ENCODE peak calls at places on chromosomes 7 and 10, in four cellular contexts. One of them, this sample, is unnamed.

GRCh38 chr7:90194911-90195809 is 16.4 kb upstream of the STEAP2 start:
- DNase-seq in WERI-Rb-1: no peak
- DNase-seq in SK-N-SH: no peak
- DNase-seq in heart left ventricle: no peak
- DNase-seq in this sample: no peak

GRCh38 chr10:649798-650690 is 39.4 kb downstream of the DIP2C start:
- DNase-seq in SK-N-SH: no peak
- DNase-seq in WERI-Rb-1: no peak
- DNase-seq in heart left ventricle: no peak
- DNase-seq in this sample: no peak

GRCh38 chr10:68099736-68100135 is 9.6 kb upstream of the MYPN start:
- DNase-seq in WERI-Rb-1: no peak
- DNase-seq in heart left ventricle: no peak
- DNase-seq in SK-N-SH: no peak
- DNase-seq in this sample: no peak

GRCh38 chr10:81600185-81600584 is 274.8 kb upstream of the NRG3 start:
- DNase-seq in WERI-Rb-1: no peak
- DNase-seq in SK-N-SH: no peak
- DNase-seq in heart left ventricle: no peak
- DNase-seq in this sample: no peak

GRCh38 chr7:66502230-66503035 is 126.2 kb upstream of the KCTD7 start:
- DNase-seq in WERI-Rb-1: no peak
- DNase-seq in heart left ventricle: no peak
- DNase-seq in SK-N-SH: peak; percentile 65
- DNase-seq in this sample: no peak

GRCh38 chr7:20438248-20438647 is 107.5 kb downstream of the ITGB8 start:
- DNase-seq in SK-N-SH: no peak
- DNase-seq in heart left ventricle: no peak
- DNase-seq in WERI-Rb-1: no peak
- DNase-seq in this sample: no peak

GRCh38 chr7:76405738-76406137 is 3.8 kb downstream of the SSC4D start:
- DNase-seq in SK-N-SH: no peak
- DNase-seq in WERI-Rb-1: no peak
- DNase-seq in heart left ventricle: no peak
- DNase-seq in this sample: no peak

GRCh38 chr7:41779918-41780317 is 77.0 kb upstream of the INHBA start:
- DNase-seq in WERI-Rb-1: no peak
- DNase-seq in heart left ventricle: no peak
- DNase-seq in SK-N-SH: no peak
- DNase-seq in this sample: no peak

GRCh38 chr10:60353519-60354258 is 36.0 kb downstream of the ANK3 start:
- DNase-seq in WERI-Rb-1: no peak
- DNase-seq in heart left ventricle: no peak
- DNase-seq in SK-N-SH: no peak
- DNase-seq in this sample: no peak

GRCh38 chr7:129422727-129423126 is 11.5 kb upstream of the STRIP2 start:
- DNase-seq in WERI-Rb-1: no peak
- DNase-seq in heart left ventricle: no peak
- DNase-seq in SK-N-SH: no peak
- DNase-seq in this sample: no peak
- H3K27ac ChIP-seq in WERI-Rb-1: no peak overlapping the region
- H3K27ac ChIP-seq in heart left ventricle: no peak overlapping the region
- H3K27ac ChIP-seq in SK-N-SH: no peak overlapping the region
- H3K27ac ChIP-seq in this sample: no peak overlapping the region

GRCh38 chr7:155505422-155505793 is 41.0 kb downstream of the CNPY1 start:
- DNase-seq in heart left ventricle: no peak
- DNase-seq in WERI-Rb-1: no peak
- DNase-seq in SK-N-SH: no peak
- DNase-seq in this sample: no peak

GRCh38 chr7:155509725-155510551 is 36.4 kb downstream of the CNPY1 start:
- DNase-seq in heart left ventricle: no peak
- DNase-seq in SK-N-SH: no peak
- DNase-seq in WERI-Rb-1: peak; percentile 73
- DNase-seq in this sample: no peak

GRCh38 chr7:155508372-155509024 is 37.9 kb downstream of the CNPY1 start:
- DNase-seq in heart left ventricle: no peak
- DNase-seq in WERI-Rb-1: no peak
- DNase-seq in SK-N-SH: no peak
- DNase-seq in this sample: no peak

GRCh38 chr7:155509025-155509724 is 37.2 kb downstream of the CNPY1 start:
- DNase-seq in SK-N-SH: no peak
- DNase-seq in heart left ventricle: no peak
- DNase-seq in WERI-Rb-1: peak; percentile 24
- DNase-seq in this sample: no peak

GRCh38 chr7:155506854-155507337 is 39.5 kb downstream of the CNPY1 start:
- DNase-seq in WERI-Rb-1: no peak
- DNase-seq in SK-N-SH: no peak
- DNase-seq in heart left ventricle: no peak
- DNase-seq in this sample: no peak
- H3K27me3 ChIP-seq in WERI-Rb-1: no peaks in the 10 kb centered on the region
- H3K27me3 ChIP-seq in SK-N-SH: peaks cover 77% of the 10 kb centered on the region
- H3K27me3 ChIP-seq in heart left ventricle: peaks cover 57% of the 10 kb centered on the region
- H3K27me3 ChIP-seq in this sample: peaks cover 71% of the 10 kb centered on the region

GRCh38 chr7:96330193-96330592 is 8.3 kb upstream of the SLC25A13 start:
- DNase-seq in heart left ventricle: no peak
- DNase-seq in WERI-Rb-1: no peak
- DNase-seq in SK-N-SH: no peak
- DNase-seq in this sample: no peak
- H3K27ac ChIP-seq in heart left ventricle: no peak overlapping the region
- H3K27ac ChIP-seq in WERI-Rb-1: no peak overlapping the region
- H3K27ac ChIP-seq in SK-N-SH: no peak overlapping the region
- H3K27ac ChIP-seq in this sample: no peak overlapping the region

GRCh38 chr10:130726996-130727725 is 584.4 kb downstream of the TCERG1L start:
- DNase-seq in heart left ventricle: peak; percentile 31
- DNase-seq in SK-N-SH: no peak
- DNase-seq in WERI-Rb-1: no peak
- DNase-seq in this sample: no peak

GRCh38 chr10:130725474-130725970 is 586.0 kb downstream of the TCERG1L start:
- DNase-seq in SK-N-SH: no peak
- DNase-seq in WERI-Rb-1: no peak
- DNase-seq in heart left ventricle: peak; percentile 14
- DNase-seq in this sample: no peak

GRCh38 chr10:130727766-130728490 is 583.6 kb downstream of the TCERG1L start:
- DNase-seq in heart left ventricle: no peak
- DNase-seq in WERI-Rb-1: no peak
- DNase-seq in SK-N-SH: no peak
- DNase-seq in this sample: no peak

GRCh38 chr10:130729876-130730275 is 581.6 kb downstream of the TCERG1L start:
- DNase-seq in heart left ventricle: no peak
- DNase-seq in SK-N-SH: no peak
- DNase-seq in WERI-Rb-1: no peak
- DNase-seq in this sample: no peak

GRCh38 chr10:130728531-130729215 is 582.8 kb downstream of the TCERG1L start:
- DNase-seq in heart left ventricle: no peak
- DNase-seq in SK-N-SH: no peak
- DNase-seq in WERI-Rb-1: no peak
- DNase-seq in this sample: no peak
- H3K27me3 ChIP-seq in heart left ventricle: no peaks in the 10 kb centered on the region
- H3K27me3 ChIP-seq in SK-N-SH: no peaks in the 10 kb centered on the region
- H3K27me3 ChIP-seq in WERI-Rb-1: no peaks in the 10 kb centered on the region
- H3K27me3 ChIP-seq in this sample: no peaks in the 10 kb centered on the region

DNA sequence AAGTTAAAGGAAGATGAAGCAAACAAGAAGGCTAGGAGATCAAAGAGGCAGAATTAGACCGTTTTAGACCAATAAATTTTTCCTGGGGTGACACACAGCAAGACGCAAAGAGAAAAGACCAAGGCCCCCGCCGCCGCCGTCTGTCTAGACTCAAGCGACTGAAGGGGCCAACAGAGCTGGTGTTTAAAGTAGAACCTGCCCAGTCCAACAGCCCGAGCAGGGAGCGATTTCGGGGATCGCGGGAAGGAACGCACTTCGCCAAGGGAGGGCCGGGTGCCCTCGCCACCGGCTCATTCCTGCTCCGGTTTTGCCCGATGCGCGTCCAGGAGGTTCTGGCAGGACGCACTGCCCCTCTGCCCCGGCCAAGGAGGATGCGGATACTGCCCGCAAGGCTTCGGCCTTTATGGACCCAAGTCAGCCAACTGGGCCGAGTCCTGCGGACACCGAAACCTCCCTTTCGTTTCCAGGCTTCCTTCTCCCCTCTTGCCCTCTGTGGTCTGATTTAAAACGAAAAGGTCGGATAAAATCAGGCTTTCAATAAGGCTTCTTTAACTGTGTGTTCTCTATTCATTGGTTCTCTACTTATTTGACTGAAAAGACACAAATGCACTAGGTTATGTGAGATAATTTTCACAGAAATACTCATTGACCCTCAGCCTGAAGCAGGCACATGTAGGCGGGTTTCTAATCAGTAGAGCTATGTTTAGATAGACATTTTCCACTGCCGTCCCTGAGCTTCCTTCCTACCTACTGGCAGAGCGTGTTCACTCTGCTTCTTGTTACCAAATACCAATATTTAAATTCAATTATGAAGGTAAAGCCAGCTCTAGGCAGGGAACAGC is 2.2 kb upstream of the HOXA7 start:
- DNase-seq in heart left ventricle: peak; percentile 27
- DNase-seq in WERI-Rb-1: peak; percentile 6
- DNase-seq in SK-N-SH: no peak
- DNase-seq in this sample: no peak
- H3K27ac ChIP-seq in heart left ventricle: no peak overlapping the region
- H3K27ac ChIP-seq in WERI-Rb-1: no peak overlapping the region
- H3K27ac ChIP-seq in SK-N-SH: no peak overlapping the region
- H3K27ac ChIP-seq in this sample: no peak overlapping the region

This sample was measured in CD4-positive, CD25-positive, alpha-beta regulatory T cell.